ENCODE peak calls at places on chromosomes 1 and 21, in eight cellular contexts. O, U, P, R, J, W, N and A are unnamed samples.

GRCh38 chr1:223244366-223245103 is 101.5 kb upstream of the TLR5 start:
- DNase-seq in O (no peak), W (no peak), J (no peak), R (no peak), U (no peak), P (no peak), N (no peak), A (no peak)

GRCh38 chr1:22142315-22143064 is 407 bp downstream of the WNT4 start:
- DNase-seq in N (peak; percentile 28), O (no peak), U (no peak), R (no peak), P (peak; percentile 65), J (no peak), W (peak; percentile 54), A (no peak)

GRCh38 chr1:198387587-198387986 is 152.9 kb downstream of the ATP6V1G3 start:
- DNase-seq in J (no peak), W (peak; percentile 10), N (no peak), P (no peak), O (no peak), U (no peak), R (no peak), A (no peak)

GRCh38 chr1:57824535-57824934 is 400.7 kb upstream of the DAB1 start:
- DNase-seq in J (no peak), R (no peak), O (no peak), W (no peak), U (no peak), P (no peak), N (no peak), A (no peak)

GRCh38 chr1:145956776-145957442 is 908 bp downstream of the LIX1L start:
- DNase-seq in N (no peak), R (no peak), U (peak; percentile 64), W (peak; percentile 28), P (no peak), J (peak; percentile 58), O (no peak), A (no peak)

GRCh38 chr21:42524341-42525227 is 10.9 kb downstream of the SLC37A1 start:
- DNase-seq in N (peak; percentile 81), J (peak; percentile 59), P (peak; percentile 53), W (peak; percentile 82), U (peak; percentile 68), O (no peak), R (no peak), A (no peak)

GRCh38 chr1:24202987-24203386 is 15.9 kb upstream of the IFNLR1 start:
- DNase-seq in O (no peak), W (no peak), R (no peak), U (no peak), N (no peak), J (no peak), P (no peak), A (no peak)

GRCh38 chr1:161816201-161816600 is 50.1 kb downstream of the ATF6 start:
- DNase-seq in U (no peak), O (no peak), J (no peak), N (no peak), P (no peak), W (no peak), R (no peak), A (no peak)

GRCh38 chr21:33997432-33997831 is 75.9 kb upstream of the MRPS6 start:
- DNase-seq in O (no peak), R (no peak), J (no peak), U (no peak), P (no peak), N (no peak), W (no peak), A (no peak)

GRCh38 chr1:69568435-69569280 is 936 bp downstream of the LRRC7 start:
- DNase-seq in R (no peak), W (no peak), J (no peak), P (peak; percentile 37), N (no peak), O (no peak), U (no peak), A (no peak)

GRCh38 chr1:208162903-208163302 is 81.3 kb downstream of the PLXNA2 start:
- DNase-seq in O (no peak), U (peak; percentile 54), P (no peak), R (no peak), W (no peak), N (peak; percentile 81), J (no peak), A (no peak)

GRCh38 chr1:112818990-112819689 is 104.0 kb upstream of the PPM1J start:
- DNase-seq in O (no peak), J (peak; percentile 14), N (no peak), U (no peak), W (peak; percentile 55), P (no peak), R (no peak), A (no peak)

GRCh38 chr1:52238474-52238873 is 96.6 kb downstream of the ZFYVE9 start:
- DNase-seq in N (no peak), J (no peak), W (no peak), R (no peak), U (no peak), O (no peak), P (no peak), A (no peak)

GRCh38 chr1:198605426-198605825 is 33.4 kb upstream of the PTPRC start:
- DNase-seq in U (no peak), W (no peak), O (no peak), N (no peak), J (no peak), R (no peak), P (peak; percentile 8), A (no peak)

GRCh38 chr1:111660204-111661150 is 40.9 kb downstream of the RAP1A start:
- DNase-seq in O (no peak), J (no peak), P (no peak), U (no peak), N (no peak), R (no peak), W (no peak), A (no peak)

GRCh38 chr1:167430134-167430848 is 88.0 kb downstream of the CD247 start:
- DNase-seq in W (no peak), O (peak; percentile 61), R (no peak), J (no peak), U (no peak), P (peak; percentile 80), N (no peak), A (no peak)

DNA sequence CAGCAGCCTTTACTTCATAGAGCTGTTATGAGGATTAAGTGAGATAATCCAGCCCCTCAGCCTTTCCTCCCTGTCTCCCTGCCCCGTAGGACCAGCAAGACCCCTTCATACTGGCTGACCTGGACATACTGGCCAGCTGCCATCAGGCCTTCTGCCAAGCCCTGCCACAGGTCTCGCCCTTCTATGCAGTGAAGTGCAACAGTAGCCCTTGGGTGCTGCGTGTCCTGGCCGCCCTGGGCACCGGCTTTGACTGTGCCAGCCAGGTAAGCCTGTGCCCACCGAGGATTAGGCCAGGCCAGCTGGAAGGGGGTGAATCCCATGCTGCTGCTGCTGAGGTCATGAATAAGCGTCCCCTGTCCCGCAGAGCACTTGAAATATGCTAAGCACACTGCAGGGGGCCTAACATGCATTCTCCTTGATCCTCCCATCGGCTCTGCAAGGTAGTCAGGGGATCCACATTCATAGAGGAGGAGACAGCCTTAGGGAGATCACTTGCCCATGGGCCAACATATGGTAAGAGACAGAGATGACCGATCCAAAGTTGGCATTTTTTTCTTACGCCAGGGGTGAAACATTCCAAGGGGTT is 73.3 kb upstream of the TINAGL1 start:
- DNase-seq in N (no peak), P (peak; percentile 81), O (peak; percentile 27), U (no peak), R (no peak), W (no peak), J (no peak), A (no peak)
- H3K36me3 ChIP-seq in N (no peaks in the 10 kb centered on the region), P (no peaks in the 10 kb centered on the region), O (no peaks in the 10 kb centered on the region), U (no peaks in the 10 kb centered on the region), R (no peaks in the 10 kb centered on the region), W (no peaks in the 10 kb centered on the region), J (no peaks in the 10 kb centered on the region), A (no peaks in the 10 kb centered on the region)

GRCh38 chr1:35882586-35882944 is 444 bp upstream of the AGO1 start:
- DNase-seq in J (no peak), U (no peak), R (no peak), N (no peak), W (no peak), O (no peak), P (no peak), A (no peak)
- H3K4me3 ChIP-seq in J (no peak overlapping the region), U (peak overlapping the region; percentile 82), R (peak overlapping the region; percentile 19), N (peak overlapping the region; percentile 94), W (no peak overlapping the region), O (peak overlapping the region; percentile 99), P (peak overlapping the region; percentile 98), A (peak overlapping the region; percentile 99)

GRCh38 chr1:201371841-201372240 is 5.6 kb downstream of the TNNT2 start:
- DNase-seq in J (no peak), U (no peak), N (no peak), O (no peak), W (no peak), R (no peak), P (no peak), A (no peak)

GRCh38 chr1:201366696-201367095 is 10.8 kb downstream of the TNNT2 start:
- DNase-seq in P (no peak), U (peak; percentile 24), W (no peak), N (no peak), O (no peak), R (no peak), J (no peak), A (no peak)

GRCh38 chr1:201369209-201369608 is 8.3 kb downstream of the TNNT2 start:
- DNase-seq in N (no peak), R (no peak), O (no peak), J (peak; percentile 72), U (peak; percentile 85), P (no peak), W (no peak), A (no peak)

GRCh38 chr1:201374376-201374775 is 3.1 kb downstream of the TNNT2 start:
- DNase-seq in O (no peak), P (no peak), J (no peak), U (no peak), N (no peak), R (no peak), W (no peak), A (no peak)

GRCh38 chr1:201370500-201370899 is 7.0 kb downstream of the TNNT2 start:
- DNase-seq in J (no peak), W (no peak), N (no peak), U (no peak), P (no peak), R (no peak), O (no peak), A (no peak)
- H3K27me3 ChIP-seq in J (no peaks in the 10 kb centered on the region), W (no peaks in the 10 kb centered on the region), N (peaks cover 28% of the 10 kb centered on the region), U (no peaks in the 10 kb centered on the region), P (no peaks in the 10 kb centered on the region), R (peaks cover 46% of the 10 kb centered on the region), O (no peaks in the 10 kb centered on the region), A (peaks cover 45% of the 10 kb centered on the region)

GRCh38 chr1:39317910-39318633 is 113.6 kb downstream of the MACF1 start:
- DNase-seq in R (no peak), N (peak; percentile 29), U (no peak), O (no peak), W (no peak), J (peak; percentile 30), P (no peak), A (no peak)
- H3K36me3 ChIP-seq in R (peaks cover 6% of the 10 kb centered on the region), N (peaks cover 49% of the 10 kb centered on the region), U (peaks cover 86% of the 10 kb centered on the region), O (peaks cover 74% of the 10 kb centered on the region), W (no peaks in the 10 kb centered on the region), J (peaks cover 9% of the 10 kb centered on the region), P (peaks cover 76% of the 10 kb centered on the region), A (peaks cover 56% of the 10 kb centered on the region)

GRCh38 chr1:61337981-61338848 is 255.9 kb downstream of the NFIA start:
- DNase-seq in U (peak; percentile 70), J (peak; percentile 74), R (peak; percentile 92), W (peak; percentile 78), O (peak; percentile 19), P (peak; percentile 69), N (peak; percentile 60), A (no peak)
- H3K4me3 ChIP-seq in U (peak overlapping the region; percentile 39), J (no peak overlapping the region), R (no peak overlapping the region), W (no peak overlapping the region), O (no peak overlapping the region), P (no peak overlapping the region), N (peak overlapping the region; percentile 1), A (peak overlapping the region; percentile 18)